ENCODE peak calls at places on chromosomes 7 and 10, in seven cellular contexts. One of them, this sample, is unnamed.

GRCh38 chr10:14782691-14783363 is 8.1 kb upstream of the FAM107B start:
- DNase-seq in endothelial cell: peak
- DNase-seq in adipocyte: peak
- DNase-seq in lower lobe of right lung: no peak
- DNase-seq in NB4: no peak
- DNase-seq in fibroblast of pulmonary artery: peak
- DNase-seq in NCI-H1048: no peak
- DNase-seq in this sample: peak

GRCh38 chr10:18400201-18400910 is 251.0 kb downstream of the NSUN6 start:
- DNase-seq in endothelial cell: no peak
- DNase-seq in adipocyte: no peak
- DNase-seq in lower lobe of right lung: no peak
- DNase-seq in NB4: no peak
- DNase-seq in fibroblast of pulmonary artery: no peak
- DNase-seq in NCI-H1048: no peak
- DNase-seq in this sample: no peak

GRCh38 chr7:1015631-1016121 is 28.7 kb upstream of the GPR146 start:
- DNase-seq in endothelial cell: no peak
- DNase-seq in adipocyte: no peak
- DNase-seq in lower lobe of right lung: no peak
- DNase-seq in NB4: no peak
- DNase-seq in fibroblast of pulmonary artery: no peak
- DNase-seq in NCI-H1048: no peak
- DNase-seq in this sample: no peak

GRCh38 chr7:44143606-44144250 is 2.6 kb upstream of the MYL7 start:
- DNase-seq in endothelial cell: no peak
- DNase-seq in adipocyte: peak
- DNase-seq in lower lobe of right lung: no peak
- DNase-seq in NB4: no peak
- DNase-seq in fibroblast of pulmonary artery: no peak
- DNase-seq in NCI-H1048: no peak
- DNase-seq in this sample: no peak

GRCh38 chr10:125129076-125129458 is 31.3 kb downstream of the CTBP2 start:
- DNase-seq in endothelial cell: no peak
- DNase-seq in adipocyte: no peak
- DNase-seq in lower lobe of right lung: no peak
- DNase-seq in NB4: no peak
- DNase-seq in fibroblast of pulmonary artery: no peak
- DNase-seq in NCI-H1048: no peak
- DNase-seq in this sample: no peak

GRCh38 chr10:80270887-80271286 is 18.6 kb downstream of the MAT1A start:
- DNase-seq in endothelial cell: no peak
- DNase-seq in adipocyte: no peak
- DNase-seq in lower lobe of right lung: no peak
- DNase-seq in NB4: no peak
- DNase-seq in fibroblast of pulmonary artery: no peak
- DNase-seq in NCI-H1048: no peak
- DNase-seq in this sample: no peak

GRCh38 chr7:8638076-8638475 is 204.7 kb downstream of the NXPH1 start:
- DNase-seq in endothelial cell: no peak
- DNase-seq in adipocyte: no peak
- DNase-seq in lower lobe of right lung: no peak
- DNase-seq in NB4: no peak
- DNase-seq in fibroblast of pulmonary artery: no peak
- DNase-seq in NCI-H1048: no peak
- DNase-seq in this sample: no peak

GRCh38 chr7:20268832-20269231 is 51.6 kb upstream of the MACC1 start:
- DNase-seq in endothelial cell: no peak
- DNase-seq in adipocyte: no peak
- DNase-seq in lower lobe of right lung: no peak
- DNase-seq in NB4: no peak
- DNase-seq in fibroblast of pulmonary artery: peak
- DNase-seq in NCI-H1048: no peak
- DNase-seq in this sample: no peak

This sample was measured in RWPE2.